ENCODE peak calls at places on chromosomes 16 and 17, in five cellular contexts. U is mesothelial cell of epicardium, Z is stomach, B is adrenal gland, T is WERI-Rb-1. N is an unnamed sample.

GRCh38 chr17:73546770-73547345 is 97.4 kb downstream of the SDK2 start:
- DNase-seq in B (peak; percentile 29), U (no peak), T (peak; percentile 84), Z (peak; percentile 39), N (no peak)

GRCh38 chr17:5019475-5019956 is 15.7 kb downstream of the SLC52A1 start:
- DNase-seq in Z (no peak), T (peak; percentile 42), U (no peak), B (no peak), N (no peak)

GRCh38 chr17:7548585-7549400 is at the start of gene TNFSF12:
- DNase-seq in B (peak; percentile 68), U (peak; percentile 43), Z (peak; percentile 55), T (peak; percentile 51), N (peak; percentile 85)

GRCh38 chr16:66899310-66899944 is 19.1 kb downstream of the PDP2 start:
- DNase-seq in Z (no peak), U (no peak), T (no peak), B (no peak), N (no peak)

GRCh38 chr17:61475726-61476125 is 23.5 kb downstream of the TBX4 start:
- DNase-seq in U (no peak), Z (no peak), T (no peak), B (peak; percentile 2), N (peak; percentile 5)

GRCh38 chr17:5355416-5356129 is 63.9 kb downstream of the NUP88 start:
- DNase-seq in T (no peak), U (no peak), B (no peak), Z (no peak), N (no peak)

GRCh38 chr17:63838586-63839184 is 3.8 kb downstream of the SMARCD2 start:
- DNase-seq in Z (peak; percentile 94), U (no peak), B (peak; percentile 95), T (peak; percentile 53), N (peak; percentile 99)

GRCh38 chr17:37671028-37671812 is 28.0 kb upstream of the DDX52 start:
- DNase-seq in Z (no peak), T (no peak), U (no peak), B (no peak), N (no peak)

GRCh38 chr16:87576191-87576590 is 26.1 kb upstream of the JPH3 start:
- DNase-seq in U (no peak), B (no peak), T (no peak), Z (no peak), N (no peak)

GRCh38 chr17:82775033-82775823 is 23.4 kb downstream of the TBCD start:
- DNase-seq in T (peak; percentile 88), U (peak; percentile 49), B (peak; percentile 58), Z (peak; percentile 83), N (peak; percentile 81)

GRCh38 chr17:65278050-65278819 is 141.1 kb downstream of the RGS9 start:
- DNase-seq in U (peak; percentile 51), T (peak; percentile 75), B (peak; percentile 28), Z (peak; percentile 63), N (no peak)

GRCh38 chr17:13513039-13513405 is 88.7 kb downstream of the HS3ST3A1 start:
- DNase-seq in Z (no peak), B (no peak), U (no peak), T (no peak), N (peak; percentile 70)

GRCh38 chr17:10069301-10069700 is 129.1 kb downstream of the GAS7 start:
- DNase-seq in T (no peak), U (no peak), B (peak; percentile 22), Z (no peak), N (no peak)

GRCh38 chr17:82424001-82424862 is 5.8 kb upstream of the OGFOD3 start:
- DNase-seq in B (no peak), Z (peak; percentile 45), T (peak; percentile 66), U (no peak), N (no peak)

GRCh38 chr17:50056217-50056960 is 479 bp downstream of the ITGA3 start:
- DNase-seq in Z (peak; percentile 76), T (peak; percentile 91), U (peak; percentile 62), B (peak; percentile 68), N (peak; percentile 84)

GRCh38 chr16:1152651-1153259 is at the start of gene CACNA1H:
- DNase-seq in B (peak; percentile 60), Z (no peak), U (peak; percentile 43), T (peak; percentile 61), N (no peak)

GRCh38 chr16:71854369-71854948 is 8.7 kb downstream of the ATXN1L start:
- DNase-seq in Z (no peak), U (no peak), B (no peak), T (no peak), N (no peak)

GRCh38 chr16:680967-681745 is 946 bp downstream of the STUB1 start:
- DNase-seq in T (peak; percentile 38), U (no peak), Z (peak; percentile 51), B (peak; percentile 89), N (no peak)

GRCh38 chr17:48996696-48997102 is 486 bp upstream of the IGF2BP1 start:
- DNase-seq in T (no peak), B (no peak), Z (no peak), U (no peak), N (no peak)

GRCh38 chr16:89549007-89549700 is 11.3 kb upstream of the RPL13 start:
- DNase-seq in B (no peak), U (no peak), Z (no peak), T (no peak), N (no peak)

GRCh38 chr17:37176683-37177082 is 199.1 kb upstream of the C17orf78 start:
- DNase-seq in U (no peak), T (no peak), B (no peak), Z (no peak), N (no peak)

GRCh38 chr17:32943647-32944191 is 15.8 kb downstream of the TMEM98 start:
- DNase-seq in U (no peak), T (no peak), Z (no peak), B (no peak), N (peak; percentile 68)

GRCh38 chr16:2787406-2787805 is at the start of gene PRSS33:
- DNase-seq in B (no peak), U (no peak), T (no peak), Z (no peak), N (peak; percentile 24)
- TF ChIP-seq CTCF in B (no peak), U (no peak), T (no peak), Z (no peak), N (no peak)

GRCh38 chr17:21090889-21091618 is 35.7 kb upstream of the DHRS7B start:
- DNase-seq in Z (no peak), T (no peak), U (no peak), B (no peak), N (no peak)
- TF ChIP-seq CTCF in Z (no peak), T (no peak), U (no peak), B (no peak), N (no peak)

GRCh38 chr16:75792781-75793180 is 66.5 kb upstream of the CPHXL start:
- DNase-seq in T (no peak), Z (no peak), B (no peak), U (no peak), N (no peak)

GRCh38 chr16:75794426-75794825 is 68.1 kb upstream of the CPHXL start:
- DNase-seq in B (no peak), T (no peak), Z (no peak), U (no peak), N (no peak)

GRCh38 chr16:75787421-75787820 is 61.1 kb upstream of the CPHXL start:
- DNase-seq in T (no peak), U (no peak), B (no peak), Z (no peak), N (no peak)

GRCh38 chr16:75789237-75789636 is 62.9 kb upstream of the CPHXL start:
- DNase-seq in Z (no peak), U (no peak), B (no peak), T (no peak), N (no peak)
- TF ChIP-seq CTCF in Z (peak; percentile 56), U (peak; percentile 96), B (peak; percentile 80), T (peak; percentile 30), N (peak; percentile 82)

GRCh38 chr17:43349142-43349541 is 49.7 kb upstream of the ARL4D start:
- DNase-seq in B (no peak), Z (no peak), T (peak; percentile 61), U (no peak), N (no peak)
- TF ChIP-seq CTCF in B (no peak), Z (no peak), T (peak; percentile 71), U (no peak), N (no peak)

DNA sequence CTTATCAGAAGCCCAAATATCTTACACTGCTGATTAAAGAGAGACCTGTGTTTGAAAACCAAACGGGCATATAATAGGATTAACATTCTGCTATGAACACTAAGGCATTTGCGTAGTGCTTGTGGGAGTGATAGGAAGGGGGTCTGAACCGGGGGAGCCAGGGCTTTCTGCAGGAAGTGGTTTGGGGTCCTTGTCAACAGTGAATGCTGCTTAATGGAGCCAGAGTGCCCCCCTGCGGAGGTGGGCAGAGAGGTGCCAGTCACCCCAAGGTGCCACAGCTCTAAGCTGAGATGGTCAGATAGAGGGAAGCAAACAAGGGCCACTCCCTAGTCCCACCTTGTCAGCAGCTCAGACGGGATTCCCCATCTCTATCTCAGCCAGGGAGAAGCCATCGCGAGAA is 17.6 kb downstream of the NAA60 start:
- DNase-seq in B (no peak), Z (no peak), U (no peak), T (no peak), N (no peak)
- TF ChIP-seq CTCF in B (no peak), Z (no peak), U (no peak), T (no peak), N (no peak)

N was measured in sigmoid colon.